ENCODE peak calls at places on chromosomes 4 and X, in five cellular contexts. T is adrenal gland; F is activated naive CD4-positive, alpha-beta T cell; R is GM10248; D is NCI-H2171. B is an unnamed sample.

GRCh38 chr4:16160457-16160856 is 65.8 kb downstream of the TAPT1 start:
- DNase-seq in D (no peak), F (no peak), T (no peak), R (no peak), B (no peak)

GRCh38 chrX:138484451-138484850 is 227.1 kb downstream of the FGF13 start:
- DNase-seq in T (no peak), D (no peak), R (no peak), F (no peak), B (no peak)

GRCh38 chrX:40094041-40094899 is 3.5 kb downstream of the BCOR start:
- DNase-seq in T (peak; percentile 75), F (no peak), D (no peak), R (no peak), B (no peak)

GRCh38 chr4:17781072-17781830 is at the start of gene FAM184B:
- DNase-seq in T (no peak), F (no peak), R (no peak), D (peak; percentile 13), B (no peak)

GRCh38 chr4:20259707-20260106 is 8.0 kb downstream of the SLIT2 start:
- DNase-seq in R (no peak), D (no peak), F (no peak), T (no peak), B (no peak)

GRCh38 chr4:128525387-128525786 is 237.8 kb upstream of the PGRMC2 start:
- DNase-seq in R (no peak), T (no peak), D (no peak), F (no peak), B (no peak)

GRCh38 chrX:49644991-49645637 is 46.3 kb downstream of the GAGE1 start:
- DNase-seq in D (no peak), F (no peak), T (no peak), R (no peak), B (no peak)

GRCh38 chrX:22666441-22666840 is 333.3 kb upstream of the DDX53 start:
- DNase-seq in D (no peak), T (peak; percentile 21), F (no peak), R (peak; percentile 11), B (no peak)

GRCh38 chr4:169254546-169254983 is 16.2 kb downstream of the SH3RF1 start:
- DNase-seq in F (no peak), R (no peak), D (no peak), T (peak; percentile 64), B (no peak)

GRCh38 chr4:182265881-182266280 is 22.7 kb downstream of the TENM3 start:
- DNase-seq in T (no peak), D (no peak), F (no peak), R (no peak), B (no peak)

GRCh38 chr4:53928825-53929224 is 135.6 kb downstream of the CHIC2 start:
- DNase-seq in T (no peak), R (no peak), D (no peak), F (no peak), B (no peak)

GRCh38 chr4:153555730-153556440 is 89.7 kb downstream of the TMEM131L start:
- DNase-seq in D (no peak), T (peak; percentile 64), R (no peak), F (no peak), B (no peak)

GRCh38 chrX:17859609-17860178 is 1.4 kb downstream of the RAI2 start:
- DNase-seq in D (peak; percentile 15), R (no peak), F (no peak), T (no peak), B (no peak)

GRCh38 chrX:29318051-29318450 is 730.8 kb downstream of the IL1RAPL1 start:
- DNase-seq in T (no peak), F (no peak), D (no peak), R (no peak), B (no peak)

GRCh38 chrX:55342533-55343501 is 78.1 kb upstream of the PAGE3 start:
- DNase-seq in T (peak; percentile 56), D (no peak), F (no peak), R (peak; percentile 49), B (no peak)

GRCh38 chr4:177001271-177002175 is 208.8 kb upstream of the VEGFC start:
- DNase-seq in R (no peak), T (no peak), D (no peak), F (no peak), B (no peak)

GRCh38 chrX:39336709-39337294 is 535.5 kb downstream of the MID1IP1 start:
- DNase-seq in F (no peak), R (peak; percentile 11), D (no peak), T (no peak), B (no peak)

GRCh38 chrX:43809463-43809862 is 72.8 kb downstream of the MAOB start:
- DNase-seq in R (no peak), D (no peak), F (no peak), T (no peak), B (no peak)

GRCh38 chrX:46589977-46590723 is 16.6 kb downstream of the CHST7 start:
- DNase-seq in R (no peak), F (no peak), D (no peak), T (no peak), B (no peak)

GRCh38 chrX:113892401-113892800 is 691.5 kb upstream of the HTR2C start:
- DNase-seq in T (no peak), F (no peak), D (no peak), R (no peak), B (no peak)

GRCh38 chrX:39152106-39152649 is 350.9 kb downstream of the MID1IP1 start:
- DNase-seq in R (peak; percentile 46), F (no peak), D (peak; percentile 29), T (peak; percentile 48), B (no peak)

GRCh38 chrX:7045238-7045955 is 102.1 kb upstream of the STS start:
- DNase-seq in D (no peak), F (no peak), T (no peak), R (no peak), B (no peak)

GRCh38 chrX:150958177-150958576 is 25.0 kb upstream of the HMGB3 start:
- DNase-seq in F (no peak), R (no peak), D (peak; percentile 5), T (peak; percentile 55), B (no peak)

GRCh38 chr4:4541040-4541631 is 712 bp downstream of the STX18 start:
- DNase-seq in R (peak; percentile 68), T (peak; percentile 51), D (no peak), F (no peak), B (no peak)

GRCh38 chrX:17967888-17968287 is 106.8 kb upstream of the RAI2 start:
- DNase-seq in T (no peak), D (no peak), F (no peak), R (no peak), B (no peak)